ENCODE peak calls at places on chromosome 11, in nine cellular contexts. One of them, this sample, is unnamed.

GRCh38 chr11:28518825-28519224 is 410.6 kb downstream of the METTL15 start:
- DNase-seq in heart right ventricle: no peak
- DNase-seq in fibroblast of lung: no peak
- DNase-seq in A549: no peak
- DNase-seq in uterus: no peak
- DNase-seq in right atrium auricular region: no peak
- DNase-seq in gastrocnemius medialis: no peak
- DNase-seq in hepatocyte: no peak
- DNase-seq in esophagus muscularis mucosa: no peak
- DNase-seq in this sample: no peak

GRCh38 chr11:125429174-125429707 is 66.8 kb downstream of the FEZ1 start:
- DNase-seq in right atrium auricular region: no peak
- DNase-seq in uterus: peak
- DNase-seq in hepatocyte: peak
- DNase-seq in A549: peak
- DNase-seq in gastrocnemius medialis: peak
- DNase-seq in heart right ventricle: peak
- DNase-seq in esophagus muscularis mucosa: no peak
- DNase-seq in fibroblast of lung: peak
- DNase-seq in this sample: peak

GRCh38 chr11:94449437-94449836 is 44.2 kb downstream of the MRE11 start:
- DNase-seq in hepatocyte: peak
- DNase-seq in esophagus muscularis mucosa: no peak
- DNase-seq in right atrium auricular region: no peak
- DNase-seq in heart right ventricle: no peak
- DNase-seq in gastrocnemius medialis: no peak
- DNase-seq in uterus: no peak
- DNase-seq in A549: peak
- DNase-seq in fibroblast of lung: peak
- DNase-seq in this sample: peak

GRCh38 chr11:60977224-60977623 is 5.7 kb downstream of the CD6 start:
- DNase-seq in fibroblast of lung: no peak
- DNase-seq in gastrocnemius medialis: no peak
- DNase-seq in heart right ventricle: no peak
- DNase-seq in uterus: no peak
- DNase-seq in right atrium auricular region: no peak
- DNase-seq in esophagus muscularis mucosa: no peak
- DNase-seq in hepatocyte: no peak
- DNase-seq in A549: no peak
- DNase-seq in this sample: no peak

GRCh38 chr11:63608353-63609345 is 5.6 kb downstream of the PLAAT3 start:
- DNase-seq in right atrium auricular region: no peak
- DNase-seq in gastrocnemius medialis: no peak
- DNase-seq in uterus: no peak
- DNase-seq in heart right ventricle: no peak
- DNase-seq in fibroblast of lung: no peak
- DNase-seq in hepatocyte: no peak
- DNase-seq in esophagus muscularis mucosa: no peak
- DNase-seq in A549: no peak
- DNase-seq in this sample: peak

GRCh38 chr11:134657631-134658030 is 245.6 kb upstream of the B3GAT1 start:
- DNase-seq in gastrocnemius medialis: no peak
- DNase-seq in heart right ventricle: no peak
- DNase-seq in fibroblast of lung: no peak
- DNase-seq in A549: no peak
- DNase-seq in uterus: no peak
- DNase-seq in esophagus muscularis mucosa: peak
- DNase-seq in hepatocyte: no peak
- DNase-seq in right atrium auricular region: no peak
- DNase-seq in this sample: no peak

GRCh38 chr11:127345819-127346459 is 345.4 kb upstream of the KIRREL3 start:
- DNase-seq in gastrocnemius medialis: no peak
- DNase-seq in uterus: no peak
- DNase-seq in A549: peak
- DNase-seq in hepatocyte: peak
- DNase-seq in heart right ventricle: peak
- DNase-seq in esophagus muscularis mucosa: no peak
- DNase-seq in right atrium auricular region: no peak
- DNase-seq in fibroblast of lung: peak
- DNase-seq in this sample: peak

GRCh38 chr11:64485077-64485476 is 105.9 kb upstream of the SLC22A12 start:
- DNase-seq in fibroblast of lung: no peak
- DNase-seq in A549: no peak
- DNase-seq in gastrocnemius medialis: no peak
- DNase-seq in right atrium auricular region: no peak
- DNase-seq in hepatocyte: no peak
- DNase-seq in esophagus muscularis mucosa: no peak
- DNase-seq in uterus: no peak
- DNase-seq in heart right ventricle: no peak
- DNase-seq in this sample: no peak

GRCh38 chr11:79503028-79503427 is 62.2 kb upstream of the TENM4 start:
- DNase-seq in heart right ventricle: peak
- DNase-seq in esophagus muscularis mucosa: no peak
- DNase-seq in gastrocnemius medialis: no peak
- DNase-seq in A549: no peak
- DNase-seq in right atrium auricular region: no peak
- DNase-seq in fibroblast of lung: no peak
- DNase-seq in hepatocyte: no peak
- DNase-seq in uterus: peak
- DNase-seq in this sample: no peak

GRCh38 chr11:77471520-77472234 is 2.2 kb downstream of the PAK1 start:
- DNase-seq in fibroblast of lung: peak
- DNase-seq in esophagus muscularis mucosa: no peak
- DNase-seq in uterus: no peak
- DNase-seq in heart right ventricle: no peak
- DNase-seq in right atrium auricular region: no peak
- DNase-seq in A549: peak
- DNase-seq in gastrocnemius medialis: no peak
- DNase-seq in hepatocyte: peak
- DNase-seq in this sample: no peak

GRCh38 chr11:91981995-91982394 is 242.6 kb upstream of the FAT3 start:
- DNase-seq in esophagus muscularis mucosa: no peak
- DNase-seq in fibroblast of lung: peak
- DNase-seq in uterus: peak
- DNase-seq in right atrium auricular region: peak
- DNase-seq in heart right ventricle: no peak
- DNase-seq in gastrocnemius medialis: peak
- DNase-seq in hepatocyte: peak
- DNase-seq in A549: peak
- DNase-seq in this sample: peak

GRCh38 chr11:129528296-129528695 is 152.6 kb downstream of the BARX2 start:
- DNase-seq in fibroblast of lung: no peak
- DNase-seq in esophagus muscularis mucosa: no peak
- DNase-seq in right atrium auricular region: no peak
- DNase-seq in uterus: no peak
- DNase-seq in gastrocnemius medialis: no peak
- DNase-seq in hepatocyte: no peak
- DNase-seq in A549: no peak
- DNase-seq in heart right ventricle: no peak
- DNase-seq in this sample: no peak

GRCh38 chr11:121932646-121933185 is 183.3 kb downstream of the BLID start:
- DNase-seq in uterus: no peak
- DNase-seq in fibroblast of lung: no peak
- DNase-seq in A549: no peak
- DNase-seq in gastrocnemius medialis: no peak
- DNase-seq in hepatocyte: no peak
- DNase-seq in heart right ventricle: no peak
- DNase-seq in esophagus muscularis mucosa: peak
- DNase-seq in right atrium auricular region: no peak
- DNase-seq in this sample: no peak

GRCh38 chr11:102521121-102521520 is 9.4 kb downstream of the MMP7 start:
- DNase-seq in fibroblast of lung: no peak
- DNase-seq in gastrocnemius medialis: no peak
- DNase-seq in esophagus muscularis mucosa: no peak
- DNase-seq in right atrium auricular region: no peak
- DNase-seq in uterus: no peak
- DNase-seq in A549: no peak
- DNase-seq in heart right ventricle: no peak
- DNase-seq in hepatocyte: no peak
- DNase-seq in this sample: no peak

GRCh38 chr11:8100151-8100550 is 19.1 kb downstream of the TUB start:
- DNase-seq in heart right ventricle: no peak
- DNase-seq in uterus: no peak
- DNase-seq in fibroblast of lung: no peak
- DNase-seq in right atrium auricular region: peak
- DNase-seq in esophagus muscularis mucosa: no peak
- DNase-seq in A549: no peak
- DNase-seq in hepatocyte: no peak
- DNase-seq in gastrocnemius medialis: no peak
- DNase-seq in this sample: no peak

DNA sequence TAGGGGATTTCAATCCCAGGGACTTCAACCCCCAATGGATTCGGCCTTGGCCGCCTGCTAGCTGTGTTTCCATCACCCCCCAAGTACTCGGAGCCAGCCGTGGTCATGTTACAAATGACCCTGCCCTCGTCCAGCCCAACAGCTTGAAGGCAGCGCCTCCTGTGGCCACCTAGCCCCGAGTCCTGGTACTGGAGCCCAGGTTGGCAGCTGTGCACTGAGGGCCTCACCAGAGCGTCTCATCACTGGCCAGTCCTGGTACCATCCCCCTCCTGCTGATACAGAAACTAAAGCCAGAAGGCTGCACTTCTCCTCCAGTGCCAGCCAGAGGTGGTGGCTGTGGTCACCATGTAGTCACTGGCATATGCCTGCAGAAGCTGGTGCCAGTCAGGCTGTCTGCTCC is 44.9 kb upstream of the FADD start:
- DNase-seq in fibroblast of lung: peak
- DNase-seq in gastrocnemius medialis: no peak
- DNase-seq in heart right ventricle: no peak
- DNase-seq in hepatocyte: peak
- DNase-seq in A549: peak
- DNase-seq in esophagus muscularis mucosa: no peak
- DNase-seq in right atrium auricular region: no peak
- DNase-seq in uterus: no peak
- DNase-seq in this sample: no peak
- TF ChIP-seq CTCF in fibroblast of lung: peak
- TF ChIP-seq CTCF in gastrocnemius medialis: no peak
- TF ChIP-seq CTCF in heart right ventricle: peak
- TF ChIP-seq CTCF in hepatocyte: no peak
- TF ChIP-seq CTCF in A549: no peak
- TF ChIP-seq CTCF in esophagus muscularis mucosa: no peak
- TF ChIP-seq CTCF in right atrium auricular region: peak
- TF ChIP-seq CTCF in uterus: no peak
- TF ChIP-seq CTCF in this sample: peak

DNA sequence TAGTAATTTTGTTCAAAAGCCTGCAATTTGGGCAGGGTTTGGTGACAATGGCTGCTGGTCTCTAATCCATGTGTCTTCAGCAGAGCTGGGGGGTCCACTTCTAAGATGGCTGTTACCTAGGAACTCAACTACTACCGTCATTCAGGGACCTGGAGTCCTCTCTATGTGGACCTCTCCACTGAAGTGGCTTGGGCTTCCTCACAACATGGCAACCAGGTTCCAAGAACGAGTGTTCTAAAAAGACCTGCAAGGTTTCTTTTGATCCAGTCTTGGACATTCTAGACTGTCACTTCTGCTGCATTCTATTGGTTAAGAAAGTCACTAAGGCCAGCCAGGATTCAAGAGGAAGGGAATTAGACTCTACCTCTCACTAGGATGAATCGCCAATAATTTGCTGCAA is 387.0 kb downstream of the NXPE2 start:
- DNase-seq in esophagus muscularis mucosa: no peak
- DNase-seq in heart right ventricle: no peak
- DNase-seq in uterus: no peak
- DNase-seq in hepatocyte: no peak
- DNase-seq in gastrocnemius medialis: no peak
- DNase-seq in A549: no peak
- DNase-seq in fibroblast of lung: no peak
- DNase-seq in right atrium auricular region: no peak
- DNase-seq in this sample: no peak
- H3K4me3 ChIP-seq in esophagus muscularis mucosa: no peak
- H3K4me3 ChIP-seq in heart right ventricle: no peak
- H3K4me3 ChIP-seq in uterus: no peak
- H3K4me3 ChIP-seq in hepatocyte: no peak
- H3K4me3 ChIP-seq in gastrocnemius medialis: no peak
- H3K4me3 ChIP-seq in A549: no peak
- H3K4me3 ChIP-seq in fibroblast of lung: no peak
- H3K4me3 ChIP-seq in right atrium auricular region: no peak
- H3K4me3 ChIP-seq in this sample: no peak

DNA sequence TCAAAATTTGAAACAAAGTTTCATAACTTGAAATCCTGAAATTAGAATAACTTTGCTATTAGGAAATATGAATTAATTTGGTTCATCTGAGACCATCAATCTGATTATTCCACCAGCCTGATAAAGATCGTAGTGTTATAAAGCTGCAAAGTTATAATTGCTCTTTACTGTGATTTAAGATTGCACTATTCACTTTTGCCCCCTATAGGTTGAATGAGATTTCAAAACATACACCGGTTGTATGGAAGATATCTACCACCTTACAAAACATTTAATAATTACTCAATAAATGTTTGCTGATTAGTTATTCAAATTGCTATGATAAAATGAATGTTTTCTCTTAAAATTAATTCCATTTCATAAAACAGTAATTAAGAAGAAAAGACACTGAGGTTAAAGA is 26.1 kb downstream of the APIP start:
- DNase-seq in A549: no peak
- DNase-seq in right atrium auricular region: no peak
- DNase-seq in gastrocnemius medialis: no peak
- DNase-seq in esophagus muscularis mucosa: no peak
- DNase-seq in fibroblast of lung: peak
- DNase-seq in uterus: no peak
- DNase-seq in hepatocyte: no peak
- DNase-seq in heart right ventricle: no peak
- DNase-seq in this sample: no peak
- TF ChIP-seq CTCF in A549: peak
- TF ChIP-seq CTCF in right atrium auricular region: peak
- TF ChIP-seq CTCF in gastrocnemius medialis: no peak
- TF ChIP-seq CTCF in esophagus muscularis mucosa: no peak
- TF ChIP-seq CTCF in fibroblast of lung: no peak
- TF ChIP-seq CTCF in uterus: no peak
- TF ChIP-seq CTCF in hepatocyte: peak
- TF ChIP-seq CTCF in heart right ventricle: no peak
- TF ChIP-seq CTCF in this sample: peak

DNA sequence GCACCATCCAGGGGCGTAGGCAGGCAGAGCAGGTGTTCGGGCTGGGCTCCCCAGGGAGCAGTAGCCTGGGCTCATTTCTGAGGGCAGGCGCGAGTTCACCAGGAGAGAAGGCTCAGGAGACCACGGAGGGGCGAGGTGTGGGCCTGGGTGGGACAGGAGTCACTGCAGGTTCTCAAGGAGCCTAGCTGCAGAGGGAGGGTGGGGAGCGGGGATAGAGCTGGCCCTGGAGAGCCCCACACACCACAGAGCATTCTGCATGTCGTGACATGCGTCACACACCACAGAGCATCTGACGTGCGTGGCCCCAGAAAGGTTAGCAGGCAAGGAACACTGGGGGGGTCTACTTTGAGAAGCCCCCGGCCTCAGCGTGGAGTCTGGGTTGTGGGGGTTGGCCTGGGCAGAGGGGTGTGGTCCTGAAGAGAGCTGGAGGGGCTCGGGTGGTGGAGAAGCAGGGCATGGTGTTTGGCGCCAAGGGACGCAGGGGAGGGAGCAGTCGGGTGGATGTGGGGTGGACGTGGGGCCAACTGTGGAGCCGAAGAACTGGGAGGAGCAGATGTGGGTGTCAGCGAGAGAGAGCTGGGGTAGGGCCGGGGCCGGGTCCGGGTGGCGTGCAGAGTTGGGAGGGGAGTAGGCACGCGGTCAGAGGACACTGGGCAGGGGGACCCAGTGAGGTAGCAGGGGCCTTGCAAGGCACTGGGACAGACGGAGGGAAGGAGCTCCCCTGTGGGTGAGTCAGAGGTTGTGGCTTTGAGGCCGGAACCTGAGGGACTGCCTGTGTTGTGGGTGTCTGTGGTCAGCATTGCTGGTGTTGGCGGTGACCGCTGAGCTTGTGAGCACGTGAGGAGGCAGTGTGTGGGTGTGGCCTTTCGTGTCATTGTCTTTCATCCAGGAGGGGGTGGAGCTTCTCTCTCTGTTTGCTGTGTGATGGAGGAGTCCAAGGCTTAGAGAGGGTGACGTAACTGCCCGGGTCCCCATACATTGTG is 25.5 kb downstream of the CTTN start:
- DNase-seq in A549: no peak
- DNase-seq in uterus: peak
- DNase-seq in gastrocnemius medialis: no peak
- DNase-seq in right atrium auricular region: no peak
- DNase-seq in fibroblast of lung: peak
- DNase-seq in hepatocyte: no peak
- DNase-seq in esophagus muscularis mucosa: no peak
- DNase-seq in heart right ventricle: no peak
- DNase-seq in this sample: peak
- H3K4me3 ChIP-seq in A549: no peak
- H3K4me3 ChIP-seq in uterus: no peak
- H3K4me3 ChIP-seq in gastrocnemius medialis: no peak
- H3K4me3 ChIP-seq in right atrium auricular region: no peak
- H3K4me3 ChIP-seq in fibroblast of lung: no peak
- H3K4me3 ChIP-seq in hepatocyte: no peak
- H3K4me3 ChIP-seq in esophagus muscularis mucosa: no peak
- H3K4me3 ChIP-seq in heart right ventricle: no peak
- H3K4me3 ChIP-seq in this sample: no peak

This sample was measured in fibroblast of villous mesenchyme.